ENCODE peak calls at places on chromosome 15, in five cellular contexts. One of them, this sample, is unnamed.

GRCh38 chr15:93028111-93028631 is 60.8 kb downstream of the RGMA start:
- DNase-seq in fibroblast of the conjunctiva: no peak
- DNase-seq in NCI-H1417: no peak
- DNase-seq in activated gamma-delta T cell treated with Interleukin-2 at 50 U/mL for 16 hours: no peak
- DNase-seq in EH: no peak
- DNase-seq in this sample: no peak

GRCh38 chr15:89652131-89652530 is 3.1 kb downstream of the KIF7 start:
- DNase-seq in activated gamma-delta T cell treated with Interleukin-2 at 50 U/mL for 16 hours: no peak
- DNase-seq in fibroblast of the conjunctiva: no peak
- DNase-seq in EH: no peak
- DNase-seq in NCI-H1417: no peak
- DNase-seq in this sample: no peak

GRCh38 chr15:91047545-91048199 is 25.3 kb upstream of the VPS33B start:
- DNase-seq in NCI-H1417: no peak
- DNase-seq in activated gamma-delta T cell treated with Interleukin-2 at 50 U/mL for 16 hours: no peak
- DNase-seq in fibroblast of the conjunctiva: no peak
- DNase-seq in EH: peak
- DNase-seq in this sample: no peak

GRCh38 chr15:66691727-66692126 is 10.3 kb upstream of the SMAD6 start:
- DNase-seq in activated gamma-delta T cell treated with Interleukin-2 at 50 U/mL for 16 hours: no peak
- DNase-seq in NCI-H1417: no peak
- DNase-seq in fibroblast of the conjunctiva: no peak
- DNase-seq in EH: no peak
- DNase-seq in this sample: no peak

GRCh38 chr15:101156509-101157159 is 95.2 kb downstream of the CHSY1 start:
- DNase-seq in activated gamma-delta T cell treated with Interleukin-2 at 50 U/mL for 16 hours: no peak
- DNase-seq in fibroblast of the conjunctiva: peak
- DNase-seq in NCI-H1417: peak
- DNase-seq in EH: peak
- DNase-seq in this sample: no peak

GRCh38 chr15:47968593-47968992 is 152.2 kb upstream of the SLC24A5 start:
- DNase-seq in NCI-H1417: no peak
- DNase-seq in activated gamma-delta T cell treated with Interleukin-2 at 50 U/mL for 16 hours: no peak
- DNase-seq in EH: no peak
- DNase-seq in fibroblast of the conjunctiva: no peak
- DNase-seq in this sample: no peak

GRCh38 chr15:69415381-69415780 is 1.2 kb downstream of the KIF23 start:
- DNase-seq in activated gamma-delta T cell treated with Interleukin-2 at 50 U/mL for 16 hours: no peak
- DNase-seq in EH: peak
- DNase-seq in fibroblast of the conjunctiva: no peak
- DNase-seq in NCI-H1417: no peak
- DNase-seq in this sample: no peak

GRCh38 chr15:89486726-89487050 is 9.7 kb downstream of the RHCG start:
- DNase-seq in fibroblast of the conjunctiva: no peak
- DNase-seq in NCI-H1417: no peak
- DNase-seq in EH: no peak
- DNase-seq in activated gamma-delta T cell treated with Interleukin-2 at 50 U/mL for 16 hours: peak
- DNase-seq in this sample: no peak

GRCh38 chr15:26352909-26353308 is 420.0 kb downstream of the GABRB3 start:
- DNase-seq in NCI-H1417: no peak
- DNase-seq in activated gamma-delta T cell treated with Interleukin-2 at 50 U/mL for 16 hours: no peak
- DNase-seq in EH: no peak
- DNase-seq in fibroblast of the conjunctiva: no peak
- DNase-seq in this sample: no peak

GRCh38 chr15:45776772-45777171 is 141.9 kb downstream of the SQOR start:
- DNase-seq in NCI-H1417: no peak
- DNase-seq in activated gamma-delta T cell treated with Interleukin-2 at 50 U/mL for 16 hours: no peak
- DNase-seq in fibroblast of the conjunctiva: no peak
- DNase-seq in EH: no peak
- DNase-seq in this sample: no peak

GRCh38 chr15:25426896-25427610 is 11.8 kb downstream of the UBE3A start:
- DNase-seq in EH: peak
- DNase-seq in fibroblast of the conjunctiva: no peak
- DNase-seq in NCI-H1417: no peak
- DNase-seq in activated gamma-delta T cell treated with Interleukin-2 at 50 U/mL for 16 hours: no peak
- DNase-seq in this sample: no peak

GRCh38 chr15:39511000-39511914 is 69.6 kb upstream of the THBS1 start:
- DNase-seq in NCI-H1417: no peak
- DNase-seq in EH: peak
- DNase-seq in fibroblast of the conjunctiva: peak
- DNase-seq in activated gamma-delta T cell treated with Interleukin-2 at 50 U/mL for 16 hours: no peak
- DNase-seq in this sample: no peak

GRCh38 chr15:23566070-23567050 is 886 bp downstream of the MKRN3 start:
- DNase-seq in EH: no peak
- DNase-seq in NCI-H1417: peak
- DNase-seq in activated gamma-delta T cell treated with Interleukin-2 at 50 U/mL for 16 hours: peak
- DNase-seq in fibroblast of the conjunctiva: no peak
- DNase-seq in this sample: peak

GRCh38 chr15:65533057-65533752 is 2.9 kb downstream of the HACD3 start:
- DNase-seq in activated gamma-delta T cell treated with Interleukin-2 at 50 U/mL for 16 hours: no peak
- DNase-seq in NCI-H1417: peak
- DNase-seq in EH: no peak
- DNase-seq in fibroblast of the conjunctiva: no peak
- DNase-seq in this sample: no peak

GRCh38 chr15:58182460-58183163 is 44.4 kb downstream of the AQP9 start:
- DNase-seq in EH: peak
- DNase-seq in NCI-H1417: peak
- DNase-seq in fibroblast of the conjunctiva: peak
- DNase-seq in activated gamma-delta T cell treated with Interleukin-2 at 50 U/mL for 16 hours: no peak
- DNase-seq in this sample: no peak

GRCh38 chr15:57395292-57395691 is 19.0 kb downstream of the CGNL1 start:
- DNase-seq in fibroblast of the conjunctiva: peak
- DNase-seq in activated gamma-delta T cell treated with Interleukin-2 at 50 U/mL for 16 hours: no peak
- DNase-seq in NCI-H1417: no peak
- DNase-seq in EH: peak
- DNase-seq in this sample: no peak

GRCh38 chr15:74519311-74519710 is 21.7 kb upstream of the ARID3B start:
- DNase-seq in EH: peak
- DNase-seq in activated gamma-delta T cell treated with Interleukin-2 at 50 U/mL for 16 hours: no peak
- DNase-seq in NCI-H1417: no peak
- DNase-seq in fibroblast of the conjunctiva: no peak
- DNase-seq in this sample: no peak

GRCh38 chr15:40259021-40259420 is 20.2 kb downstream of the PAK6 start:
- DNase-seq in NCI-H1417: no peak
- DNase-seq in activated gamma-delta T cell treated with Interleukin-2 at 50 U/mL for 16 hours: no peak
- DNase-seq in EH: no peak
- DNase-seq in fibroblast of the conjunctiva: no peak
- DNase-seq in this sample: no peak

GRCh38 chr15:36579792-36580431 is 486 bp downstream of the CDIN1 start:
- DNase-seq in fibroblast of the conjunctiva: no peak
- DNase-seq in NCI-H1417: no peak
- DNase-seq in EH: no peak
- DNase-seq in activated gamma-delta T cell treated with Interleukin-2 at 50 U/mL for 16 hours: peak
- DNase-seq in this sample: no peak

GRCh38 chr15:69758291-69758771 is 305.7 kb downstream of the RPLP1 start:
- DNase-seq in EH: peak
- DNase-seq in NCI-H1417: no peak
- DNase-seq in fibroblast of the conjunctiva: no peak
- DNase-seq in activated gamma-delta T cell treated with Interleukin-2 at 50 U/mL for 16 hours: no peak
- DNase-seq in this sample: peak

GRCh38 chr15:44535509-44536297 is 1.2 kb upstream of the EIF3J start:
- DNase-seq in EH: no peak
- DNase-seq in activated gamma-delta T cell treated with Interleukin-2 at 50 U/mL for 16 hours: peak
- DNase-seq in fibroblast of the conjunctiva: no peak
- DNase-seq in NCI-H1417: peak
- DNase-seq in this sample: peak

GRCh38 chr15:69600556-69601085 is 148.0 kb downstream of the RPLP1 start:
- DNase-seq in activated gamma-delta T cell treated with Interleukin-2 at 50 U/mL for 16 hours: no peak
- DNase-seq in EH: no peak
- DNase-seq in NCI-H1417: no peak
- DNase-seq in fibroblast of the conjunctiva: no peak
- DNase-seq in this sample: no peak

GRCh38 chr15:31457161-31457560 is 130.5 kb downstream of the KLF13 start:
- DNase-seq in fibroblast of the conjunctiva: no peak
- DNase-seq in activated gamma-delta T cell treated with Interleukin-2 at 50 U/mL for 16 hours: no peak
- DNase-seq in NCI-H1417: no peak
- DNase-seq in EH: peak
- DNase-seq in this sample: no peak

GRCh38 chr15:35546581-35547381 is 816 bp upstream of the DPH6 start:
- DNase-seq in NCI-H1417: no peak
- DNase-seq in fibroblast of the conjunctiva: no peak
- DNase-seq in EH: no peak
- DNase-seq in activated gamma-delta T cell treated with Interleukin-2 at 50 U/mL for 16 hours: no peak
- DNase-seq in this sample: no peak